ENCODE peak calls at places on chromosomes 4 and X, in five cellular contexts. One of them, this sample, is unnamed.

GRCh38 chr4:17613761-17614415 is 553 bp upstream of the MED28 start:
- DNase-seq in stimulated activated CD8-positive, alpha-beta memory T cell treated with anti-CD3 and anti-CD28 coated beads, Interleukin-4, amount 100 ng/mL, for 1 hour: no peak
- DNase-seq in HEK293T: peak
- DNase-seq in Right ventricle myocardium superior: no peak
- DNase-seq in neural crest cell: no peak
- DNase-seq in this sample: peak

GRCh38 chrX:72057844-72058243 is 73.9 kb downstream of the RTL5 start:
- DNase-seq in stimulated activated CD8-positive, alpha-beta memory T cell treated with anti-CD3 and anti-CD28 coated beads, Interleukin-4, amount 100 ng/mL, for 1 hour: no peak
- DNase-seq in HEK293T: no peak
- DNase-seq in Right ventricle myocardium superior: no peak
- DNase-seq in neural crest cell: no peak
- DNase-seq in this sample: no peak

GRCh38 chr4:38040619-38041018 is 80.4 kb downstream of the PTTG2 start:
- DNase-seq in stimulated activated CD8-positive, alpha-beta memory T cell treated with anti-CD3 and anti-CD28 coated beads, Interleukin-4, amount 100 ng/mL, for 1 hour: no peak
- DNase-seq in HEK293T: no peak
- DNase-seq in Right ventricle myocardium superior: no peak
- DNase-seq in neural crest cell: no peak
- DNase-seq in this sample: no peak

GRCh38 chr4:18850763-18851331 is 829.3 kb upstream of the LCORL start:
- DNase-seq in stimulated activated CD8-positive, alpha-beta memory T cell treated with anti-CD3 and anti-CD28 coated beads, Interleukin-4, amount 100 ng/mL, for 1 hour: no peak
- DNase-seq in HEK293T: no peak
- DNase-seq in Right ventricle myocardium superior: no peak
- DNase-seq in neural crest cell: no peak
- DNase-seq in this sample: no peak

GRCh38 chrX:51421972-51422371 is 74.4 kb downstream of the NUDT11 start:
- DNase-seq in stimulated activated CD8-positive, alpha-beta memory T cell treated with anti-CD3 and anti-CD28 coated beads, Interleukin-4, amount 100 ng/mL, for 1 hour: no peak
- DNase-seq in HEK293T: no peak
- DNase-seq in Right ventricle myocardium superior: no peak
- DNase-seq in neural crest cell: no peak
- DNase-seq in this sample: no peak

GRCh38 chr4:182806259-182807252 is 110.6 kb downstream of the DCTD start:
- DNase-seq in stimulated activated CD8-positive, alpha-beta memory T cell treated with anti-CD3 and anti-CD28 coated beads, Interleukin-4, amount 100 ng/mL, for 1 hour: peak
- DNase-seq in HEK293T: peak
- DNase-seq in Right ventricle myocardium superior: peak
- DNase-seq in neural crest cell: peak
- DNase-seq in this sample: peak

GRCh38 chr4:186915816-186916215 is 192.2 kb upstream of the FAT1 start:
- DNase-seq in stimulated activated CD8-positive, alpha-beta memory T cell treated with anti-CD3 and anti-CD28 coated beads, Interleukin-4, amount 100 ng/mL, for 1 hour: no peak
- DNase-seq in HEK293T: no peak
- DNase-seq in Right ventricle myocardium superior: no peak
- DNase-seq in neural crest cell: no peak
- DNase-seq in this sample: no peak

GRCh38 chr4:166502660-166503059 is 629.6 kb downstream of the TLL1 start:
- DNase-seq in stimulated activated CD8-positive, alpha-beta memory T cell treated with anti-CD3 and anti-CD28 coated beads, Interleukin-4, amount 100 ng/mL, for 1 hour: no peak
- DNase-seq in HEK293T: no peak
- DNase-seq in Right ventricle myocardium superior: no peak
- DNase-seq in neural crest cell: no peak
- DNase-seq in this sample: no peak

GRCh38 chrX:17405225-17405969 is 30.4 kb downstream of the NHS start:
- DNase-seq in stimulated activated CD8-positive, alpha-beta memory T cell treated with anti-CD3 and anti-CD28 coated beads, Interleukin-4, amount 100 ng/mL, for 1 hour: no peak
- DNase-seq in HEK293T: no peak
- DNase-seq in Right ventricle myocardium superior: no peak
- DNase-seq in neural crest cell: no peak
- DNase-seq in this sample: peak

GRCh38 chrX:129091097-129091496 is 432.2 kb downstream of the SMARCA1 start:
- DNase-seq in stimulated activated CD8-positive, alpha-beta memory T cell treated with anti-CD3 and anti-CD28 coated beads, Interleukin-4, amount 100 ng/mL, for 1 hour: no peak
- DNase-seq in HEK293T: no peak
- DNase-seq in Right ventricle myocardium superior: no peak
- DNase-seq in neural crest cell: no peak
- DNase-seq in this sample: no peak

GRCh38 chr4:11011249-11011648 is 326.7 kb upstream of the CLNK start:
- DNase-seq in stimulated activated CD8-positive, alpha-beta memory T cell treated with anti-CD3 and anti-CD28 coated beads, Interleukin-4, amount 100 ng/mL, for 1 hour: no peak
- DNase-seq in HEK293T: no peak
- DNase-seq in Right ventricle myocardium superior: no peak
- DNase-seq in neural crest cell: no peak
- DNase-seq in this sample: no peak

GRCh38 chr4:1021386-1022050 is 10.1 kb downstream of the FGFRL1 start:
- DNase-seq in stimulated activated CD8-positive, alpha-beta memory T cell treated with anti-CD3 and anti-CD28 coated beads, Interleukin-4, amount 100 ng/mL, for 1 hour: no peak
- DNase-seq in HEK293T: no peak
- DNase-seq in Right ventricle myocardium superior: no peak
- DNase-seq in neural crest cell: no peak
- DNase-seq in this sample: no peak

GRCh38 chr4:139403457-139403856 is 50.5 kb upstream of the RAB33B start:
- DNase-seq in stimulated activated CD8-positive, alpha-beta memory T cell treated with anti-CD3 and anti-CD28 coated beads, Interleukin-4, amount 100 ng/mL, for 1 hour: no peak
- DNase-seq in HEK293T: no peak
- DNase-seq in Right ventricle myocardium superior: no peak
- DNase-seq in neural crest cell: no peak
- DNase-seq in this sample: no peak

GRCh38 chr4:147733614-147734344 is 1.9 kb downstream of the ARHGAP10 start:
- DNase-seq in stimulated activated CD8-positive, alpha-beta memory T cell treated with anti-CD3 and anti-CD28 coated beads, Interleukin-4, amount 100 ng/mL, for 1 hour: no peak
- DNase-seq in HEK293T: no peak
- DNase-seq in Right ventricle myocardium superior: no peak
- DNase-seq in neural crest cell: no peak
- DNase-seq in this sample: peak

GRCh38 chrX:150363561-150364346 is 637 bp downstream of the MAMLD1 start:
- DNase-seq in stimulated activated CD8-positive, alpha-beta memory T cell treated with anti-CD3 and anti-CD28 coated beads, Interleukin-4, amount 100 ng/mL, for 1 hour: no peak
- DNase-seq in HEK293T: no peak
- DNase-seq in Right ventricle myocardium superior: peak
- DNase-seq in neural crest cell: peak
- DNase-seq in this sample: peak

This sample was measured in islet precursor cell.